ENCODE peak calls at places on chromosomes 6 and 20, in five cellular contexts. P is activated T-cell treated with anti-CD3 and anti-CD28 coated beads for 1 hour; T is activated CD8-positive, alpha-beta memory T cell treated with anti-CD3 and anti-CD28 coated beads, Interleukin-2, amount 10 ng/mL, durations not matched to agents 7 days and 5 days; H is mammary epithelial cell; V is AG10803. Y is an unnamed sample.

GRCh38 chr6:141734441-141734840 is 398.3 kb upstream of the GJE1 start:
- DNase-seq in T (no peak), P (no peak), V (no peak), H (no peak), Y (no peak)

GRCh38 chr20:50734730-50735679 is 3.6 kb downstream of the PARD6B start:
- DNase-seq in V (no peak), H (no peak), T (no peak), P (no peak), Y (no peak)

GRCh38 chr6:13404115-13404891 is 76.0 kb upstream of the TBC1D7 start:
- DNase-seq in T (no peak), H (peak; percentile 33), V (peak; percentile 54), P (no peak), Y (peak; percentile 59)

GRCh38 chr6:42316390-42316970 is 98.8 kb upstream of the MRPS10 start:
- DNase-seq in V (peak; percentile 62), H (peak; percentile 17), P (no peak), T (no peak), Y (peak; percentile 32)

GRCh38 chr20:2911200-2911599 is 37.9 kb downstream of the PTPRA start:
- DNase-seq in V (no peak), P (no peak), T (no peak), H (no peak), Y (no peak)

GRCh38 chr20:32433311-32434021 is 75.3 kb downstream of the ASXL1 start:
- DNase-seq in V (no peak), P (no peak), H (no peak), T (no peak), Y (no peak)

GRCh38 chr6:105326838-105327745 is 75.8 kb downstream of the PREP start:
- DNase-seq in T (no peak), P (no peak), H (peak; percentile 74), V (peak; percentile 52), Y (peak; percentile 48)

GRCh38 chr6:16762547-16763477 is 1.6 kb upstream of the ATXN1 start:
- DNase-seq in V (peak; percentile 89), T (peak; percentile 79), P (peak; percentile 32), H (peak; percentile 91), Y (peak; percentile 31)

GRCh38 chr6:1770435-1770843 is 160.7 kb downstream of the FOXC1 start:
- DNase-seq in V (peak; percentile 27), P (peak; percentile 8), T (peak; percentile 75), H (peak; percentile 51), Y (no peak)

GRCh38 chr6:130937942-130938604 is 110.9 kb downstream of the SMLR1 start:
- DNase-seq in P (no peak), T (no peak), H (peak; percentile 20), V (peak; percentile 76), Y (peak; percentile 12)

GRCh38 chr6:150606258-150607043 is 6.8 kb downstream of the PLEKHG1 start:
- DNase-seq in T (no peak), P (no peak), V (no peak), H (no peak), Y (no peak)

GRCh38 chr6:1554881-1555569 is 54.7 kb upstream of the FOXC1 start:
- DNase-seq in P (peak; percentile 72), T (peak; percentile 55), V (peak; percentile 53), H (no peak), Y (peak; percentile 70)

GRCh38 chr6:1597924-1598323 is 11.8 kb upstream of the FOXC1 start:
- DNase-seq in T (no peak), P (no peak), H (peak; percentile 84), V (peak; percentile 67), Y (no peak)

GRCh38 chr6:32397252-32397920 is 9.6 kb downstream of the BTNL2 start:
- DNase-seq in P (no peak), H (no peak), T (no peak), V (no peak), Y (no peak)

GRCh38 chr20:50121858-50122271 is 8.9 kb upstream of the UBE2V1 start:
- DNase-seq in P (no peak), V (peak; percentile 79), H (no peak), T (no peak), Y (peak; percentile 84)

GRCh38 chr6:162468326-162468725 is 259.2 kb downstream of the PRKN start:
- DNase-seq in T (no peak), V (peak; percentile 26), H (no peak), P (no peak), Y (peak; percentile 76)

GRCh38 chr6:16132909-16133308 is 4.0 kb downstream of the MYLIP start:
- DNase-seq in V (no peak), T (no peak), P (no peak), H (no peak), Y (no peak)

GRCh38 chr6:29956518-29956917 is 14.2 kb downstream of the HLA-A start:
- DNase-seq in H (no peak), V (no peak), T (no peak), P (no peak), Y (no peak)

GRCh38 chr6:22007469-22007868 is 289.4 kb downstream of the PRL start:
- DNase-seq in H (no peak), P (no peak), V (no peak), T (no peak), Y (no peak)

GRCh38 chr6:75503291-75503690 is 9.7 kb upstream of the FILIP1 start:
- DNase-seq in P (no peak), T (no peak), V (no peak), H (no peak), Y (no peak)

GRCh38 chr20:53786445-53787267 is 193.0 kb upstream of the ZNF217 start:
- DNase-seq in V (no peak), T (no peak), H (no peak), P (no peak), Y (peak; percentile 44)

GRCh38 chr6:6790891-6791290 is 202.4 kb downstream of the LY86 start:
- DNase-seq in V (no peak), H (peak; percentile 81), P (no peak), T (no peak), Y (no peak)

GRCh38 chr20:49612127-49612738 is 44.3 kb upstream of the PTGIS start:
- DNase-seq in H (no peak), P (no peak), T (no peak), V (no peak), Y (no peak)

GRCh38 chr6:130934848-130935585 is 107.8 kb downstream of the SMLR1 start:
- DNase-seq in P (no peak), T (no peak), H (no peak), V (peak; percentile 76), Y (no peak)

GRCh38 chr6:50025258-50025657 is 3.5 kb upstream of the DEFB110 start:
- DNase-seq in H (peak; percentile 2), T (no peak), P (no peak), V (no peak), Y (peak; percentile 8)

GRCh38 chr6:117615981-117616961 is 14.0 kb upstream of the GOPC start:
- DNase-seq in V (peak; percentile 68), T (no peak), H (no peak), P (peak; percentile 13), Y (peak; percentile 16)

GRCh38 chr6:1917628-1918371 is 308.1 kb downstream of the FOXC1 start:
- DNase-seq in T (peak; percentile 46), P (no peak), H (peak; percentile 95), V (peak; percentile 65), Y (peak; percentile 67)

GRCh38 chr6:50655848-50656453 is 57.4 kb upstream of the TFAP2D start:
- DNase-seq in V (peak; percentile 2), H (no peak), P (no peak), T (no peak), Y (no peak)

GRCh38 chr6:131931063-131931745 is 20.0 kb downstream of the CCN2 start:
- DNase-seq in H (no peak), V (peak; percentile 44), P (no peak), T (no peak), Y (no peak)